ENCODE peak calls at places on chromosomes 11 and 22, in six cellular contexts. One of them, this sample, is unnamed. For H3K4me1, the result is how much of the 10 kb centered on the place peaks cover.

GRCh38 chr11:134001101-134001500 is 44.3 kb upstream of the IGSF9B start:
- DNase-seq in stomach: no peak
- DNase-seq in body of pancreas: no peak
- DNase-seq in uterus: no peak
- DNase-seq in A549: no peak
- DNase-seq in K562: no peak
- DNase-seq in this sample: no peak

GRCh38 chr11:12131943-12132789 is 21.8 kb downstream of the MICAL2 start:
- DNase-seq in stomach: no peak
- DNase-seq in body of pancreas: no peak
- DNase-seq in uterus: peak
- DNase-seq in A549: no peak
- DNase-seq in K562: no peak
- DNase-seq in this sample: no peak

GRCh38 chr11:102430158-102430836 is 22.3 kb downstream of the TMEM123 start:
- DNase-seq in stomach: no peak
- DNase-seq in body of pancreas: no peak
- DNase-seq in uterus: no peak
- DNase-seq in A549: no peak
- DNase-seq in K562: no peak
- DNase-seq in this sample: no peak

GRCh38 chr22:30875481-30876215 is 92.9 kb downstream of the MORC2 start:
- DNase-seq in stomach: no peak
- DNase-seq in body of pancreas: no peak
- DNase-seq in uterus: no peak
- DNase-seq in A549: no peak
- DNase-seq in K562: no peak
- DNase-seq in this sample: no peak

GRCh38 chr11:120013325-120014250 is 124.3 kb downstream of the TRIM29 start:
- DNase-seq in stomach: peak
- DNase-seq in body of pancreas: peak
- DNase-seq in uterus: no peak
- DNase-seq in A549: peak
- DNase-seq in K562: peak
- DNase-seq in this sample: peak

GRCh38 chr22:36331306-36331911 is 56.4 kb downstream of the MYH9 start:
- DNase-seq in stomach: peak
- DNase-seq in body of pancreas: peak
- DNase-seq in uterus: peak
- DNase-seq in A549: peak
- DNase-seq in K562: peak
- DNase-seq in this sample: peak

GRCh38 chr11:76159983-76160661 is 46.2 kb downstream of the WNT11 start:
- DNase-seq in stomach: no peak
- DNase-seq in body of pancreas: peak
- DNase-seq in uterus: no peak
- DNase-seq in A549: no peak
- DNase-seq in K562: no peak
- DNase-seq in this sample: no peak

GRCh38 chr11:60939828-60940227 is 12.1 kb downstream of the SLC15A3 start:
- DNase-seq in stomach: no peak
- DNase-seq in body of pancreas: no peak
- DNase-seq in uterus: no peak
- DNase-seq in A549: no peak
- DNase-seq in K562: no peak
- DNase-seq in this sample: no peak

GRCh38 chr11:15893080-15893492 is 463.3 kb downstream of the SOX6 start:
- DNase-seq in stomach: no peak
- DNase-seq in body of pancreas: no peak
- DNase-seq in uterus: no peak
- DNase-seq in A549: no peak
- DNase-seq in K562: peak
- DNase-seq in this sample: no peak

GRCh38 chr22:24186892-24187670 is 5.8 kb downstream of the SUSD2 start:
- DNase-seq in stomach: no peak
- DNase-seq in body of pancreas: no peak
- DNase-seq in uterus: no peak
- DNase-seq in A549: no peak
- DNase-seq in K562: no peak
- DNase-seq in this sample: no peak

GRCh38 chr11:130527648-130528300 is 79.3 kb downstream of the ADAMTS15 start:
- DNase-seq in stomach: no peak
- DNase-seq in body of pancreas: no peak
- DNase-seq in uterus: no peak
- DNase-seq in A549: no peak
- DNase-seq in K562: no peak
- DNase-seq in this sample: peak

GRCh38 chr11:65280646-65281045 is 18.9 kb downstream of the POLA2 start:
- DNase-seq in stomach: no peak
- DNase-seq in body of pancreas: no peak
- DNase-seq in uterus: no peak
- DNase-seq in A549: no peak
- DNase-seq in K562: no peak
- DNase-seq in this sample: no peak

GRCh38 chr11:33622231-33622630 is 78.4 kb downstream of the C11orf91 start:
- DNase-seq in stomach: no peak
- DNase-seq in body of pancreas: no peak
- DNase-seq in uterus: no peak
- DNase-seq in A549: no peak
- DNase-seq in K562: no peak
- DNase-seq in this sample: no peak

GRCh38 chr11:108666373-108666772 is 1.5 kb downstream of the DDX10 start:
- DNase-seq in stomach: no peak
- DNase-seq in body of pancreas: no peak
- DNase-seq in uterus: no peak
- DNase-seq in A549: no peak
- DNase-seq in K562: peak
- DNase-seq in this sample: no peak

GRCh38 chr22:32202539-32203180 is 2.2 kb downstream of the RFPL2 start:
- DNase-seq in stomach: peak
- DNase-seq in body of pancreas: peak
- DNase-seq in uterus: no peak
- DNase-seq in A549: peak
- DNase-seq in K562: peak
- DNase-seq in this sample: peak

GRCh38 chr11:1706634-1707400 is 9.8 kb downstream of the KRTAP5-6 start:
- DNase-seq in stomach: no peak
- DNase-seq in body of pancreas: no peak
- DNase-seq in uterus: no peak
- DNase-seq in A549: peak
- DNase-seq in K562: peak
- DNase-seq in this sample: no peak

GRCh38 chr11:111620518-111620917 is 18.3 kb downstream of the SIK2 start:
- DNase-seq in stomach: no peak
- DNase-seq in body of pancreas: no peak
- DNase-seq in uterus: no peak
- DNase-seq in A549: no peak
- DNase-seq in K562: no peak
- DNase-seq in this sample: no peak

GRCh38 chr11:117931971-117932370 is 2.8 kb upstream of the TMPRSS13 start:
- DNase-seq in stomach: no peak
- DNase-seq in body of pancreas: peak
- DNase-seq in uterus: no peak
- DNase-seq in A549: no peak
- DNase-seq in K562: peak
- DNase-seq in this sample: peak

GRCh38 chr11:63944987-63945386 is 6.2 kb downstream of the NAA40 start:
- DNase-seq in stomach: no peak
- DNase-seq in body of pancreas: peak
- DNase-seq in uterus: peak
- DNase-seq in A549: no peak
- DNase-seq in K562: no peak
- DNase-seq in this sample: peak

GRCh38 chr22:44777364-44777756 is 25.0 kb downstream of the ARHGAP8 start:
- DNase-seq in stomach: no peak
- DNase-seq in body of pancreas: no peak
- DNase-seq in uterus: no peak
- DNase-seq in A549: no peak
- DNase-seq in K562: no peak
- DNase-seq in this sample: no peak

GRCh38 chr11:80727315-80727714 is 1286.5 kb upstream of the TENM4 start:
- DNase-seq in stomach: no peak
- DNase-seq in body of pancreas: no peak
- DNase-seq in uterus: no peak
- DNase-seq in A549: no peak
- DNase-seq in K562: no peak
- DNase-seq in this sample: no peak

GRCh38 chr11:130314184-130314748 is 451 bp downstream of the ZBTB44 start:
- DNase-seq in stomach: peak
- DNase-seq in body of pancreas: peak
- DNase-seq in uterus: peak
- DNase-seq in A549: no peak
- DNase-seq in K562: peak
- DNase-seq in this sample: peak

GRCh38 chr11:36009469-36009868 is 65.6 kb downstream of the LDLRAD3 start:
- DNase-seq in stomach: no peak
- DNase-seq in body of pancreas: no peak
- DNase-seq in uterus: no peak
- DNase-seq in A549: no peak
- DNase-seq in K562: no peak
- DNase-seq in this sample: no peak

GRCh38 chr11:87198266-87198881 is 160.6 kb downstream of the TMEM135 start:
- DNase-seq in stomach: no peak
- DNase-seq in body of pancreas: no peak
- DNase-seq in uterus: no peak
- DNase-seq in A549: no peak
- DNase-seq in K562: no peak
- DNase-seq in this sample: no peak

GRCh38 chr11:87194985-87195820 is 157.5 kb downstream of the TMEM135 start:
- DNase-seq in stomach: no peak
- DNase-seq in body of pancreas: no peak
- DNase-seq in uterus: no peak
- DNase-seq in A549: no peak
- DNase-seq in K562: no peak
- DNase-seq in this sample: no peak
- H3K4me1 ChIP-seq in stomach: under half
- H3K4me1 ChIP-seq in body of pancreas: under half
- H3K4me1 ChIP-seq in uterus: under half
- H3K4me1 ChIP-seq in A549: under half
- H3K4me1 ChIP-seq in K562: under half
- H3K4me1 ChIP-seq in this sample: under half

GRCh38 chr22:46775364-46775758 is 12.9 kb downstream of the TBC1D22A start:
- DNase-seq in stomach: no peak
- DNase-seq in body of pancreas: no peak
- DNase-seq in uterus: no peak
- DNase-seq in A549: no peak
- DNase-seq in K562: no peak
- DNase-seq in this sample: no peak
- H3K27ac ChIP-seq in stomach: no peak
- H3K27ac ChIP-seq in body of pancreas: no peak
- H3K27ac ChIP-seq in uterus: no peak
- H3K27ac ChIP-seq in A549: peak
- H3K27ac ChIP-seq in K562: no peak
- H3K27ac ChIP-seq in this sample: no peak

GRCh38 chr11:563812-564578 is 3.2 kb downstream of the RASSF7 start:
- DNase-seq in stomach: no peak
- DNase-seq in body of pancreas: no peak
- DNase-seq in uterus: no peak
- DNase-seq in A549: no peak
- DNase-seq in K562: no peak
- DNase-seq in this sample: no peak
- TF ChIP-seq POLR2A in stomach: no peak
- TF ChIP-seq POLR2A in body of pancreas: no peak
- TF ChIP-seq POLR2A in uterus: no peak
- TF ChIP-seq POLR2A in A549: no peak
- TF ChIP-seq POLR2A in K562: no peak
- TF ChIP-seq POLR2A in this sample: no peak

GRCh38 chr22:46084376-46084775 is 66.0 kb upstream of the PPARA start:
- DNase-seq in stomach: no peak
- DNase-seq in body of pancreas: no peak
- DNase-seq in uterus: no peak
- DNase-seq in A549: no peak
- DNase-seq in K562: no peak
- DNase-seq in this sample: no peak

GRCh38 chr22:46081831-46082210 is 68.5 kb upstream of the PPARA start:
- DNase-seq in stomach: peak
- DNase-seq in body of pancreas: peak
- DNase-seq in uterus: peak
- DNase-seq in A549: no peak
- DNase-seq in K562: no peak
- DNase-seq in this sample: no peak

GRCh38 chr22:46081036-46081830 is 69.1 kb upstream of the PPARA start:
- DNase-seq in stomach: peak
- DNase-seq in body of pancreas: peak
- DNase-seq in uterus: peak
- DNase-seq in A549: no peak
- DNase-seq in K562: no peak
- DNase-seq in this sample: peak

GRCh38 chr22:46083383-46084350 is 66.7 kb upstream of the PPARA start:
- DNase-seq in stomach: peak
- DNase-seq in body of pancreas: peak
- DNase-seq in uterus: peak
- DNase-seq in A549: no peak
- DNase-seq in K562: no peak
- DNase-seq in this sample: no peak

DNA sequence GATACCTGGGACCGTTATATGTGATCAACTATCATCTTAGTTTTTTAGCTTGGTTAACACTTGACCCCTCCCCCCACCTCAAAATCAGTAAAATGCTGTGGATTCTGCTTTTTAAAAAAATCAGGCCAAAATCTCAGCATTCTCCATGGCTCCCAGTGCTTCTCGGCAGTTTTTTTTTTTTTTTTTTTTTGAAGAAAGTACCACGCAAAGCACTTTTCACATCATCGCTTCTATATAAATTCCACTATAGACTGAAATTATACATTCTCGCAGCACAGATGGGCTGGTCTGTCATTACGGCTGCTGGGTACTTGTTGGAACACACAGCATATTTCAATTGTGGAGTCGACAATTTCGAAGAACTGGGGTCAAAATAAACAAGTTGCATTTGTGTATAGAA is 67.7 kb upstream of the PPARA start:
- DNase-seq in stomach: no peak
- DNase-seq in body of pancreas: peak
- DNase-seq in uterus: no peak
- DNase-seq in A549: no peak
- DNase-seq in K562: no peak
- DNase-seq in this sample: no peak
- H3K4me1 ChIP-seq in stomach: half or more
- H3K4me1 ChIP-seq in body of pancreas: half or more
- H3K4me1 ChIP-seq in uterus: under half
- H3K4me1 ChIP-seq in A549: half or more
- H3K4me1 ChIP-seq in K562: under half
- H3K4me1 ChIP-seq in this sample: under half

GRCh38 chr11:86041975-86042378 is 26.9 kb downstream of the PICALM start:
- DNase-seq in stomach: peak
- DNase-seq in body of pancreas: peak
- DNase-seq in uterus: peak
- DNase-seq in A549: peak
- DNase-seq in K562: peak
- DNase-seq in this sample: peak
- H3K27ac ChIP-seq in stomach: no peak
- H3K27ac ChIP-seq in body of pancreas: no peak
- H3K27ac ChIP-seq in uterus: peak
- H3K27ac ChIP-seq in A549: no peak
- H3K27ac ChIP-seq in K562: peak
- H3K27ac ChIP-seq in this sample: peak

GRCh38 chr22:37905534-37906363 is at the start of gene MICALL1:
- DNase-seq in stomach: peak
- DNase-seq in body of pancreas: peak
- DNase-seq in uterus: peak
- DNase-seq in A549: peak
- DNase-seq in K562: peak
- DNase-seq in this sample: peak
- TF ChIP-seq POLR2A in stomach: no peak
- TF ChIP-seq POLR2A in body of pancreas: peak
- TF ChIP-seq POLR2A in uterus: peak
- TF ChIP-seq POLR2A in A549: peak
- TF ChIP-seq POLR2A in K562: no peak
- TF ChIP-seq POLR2A in this sample: peak